ENCODE peak calls at places on chromosomes 13 and 19, in nine cellular contexts. I is tibial artery, E is sigmoid colon, W is dorsolateral prefrontal cortex, J is thyroid gland, B is endodermal cell, Z is foreskin fibroblast, L is lung, F is HFFc6. D is an unnamed sample.

GRCh38 chr13:93244918-93245280 is 18.3 kb downstream of the GPC6 start:
- DNase-seq in I (no peak), E (no peak), W (no peak), J (no peak), B (no peak), Z (peak), L (no peak), F (peak), D (no peak)

GRCh38 chr13:63117710-63118109 is 1702.1 kb upstream of the PCDH20 start:
- DNase-seq in I (no peak), E (peak), W (no peak), J (no peak), B (no peak), Z (no peak), L (no peak), F (no peak), D (no peak)

GRCh38 chr13:97005631-97006262 is 11.5 kb upstream of the OXGR1 start:
- DNase-seq in I (no peak), E (no peak), W (no peak), J (no peak), B (no peak), Z (peak), L (no peak), F (peak), D (no peak)

GRCh38 chr13:111319998-111320911 is at the start of gene TEX29:
- DNase-seq in I (peak), E (peak), W (no peak), J (no peak), B (no peak), Z (no peak), L (no peak), F (no peak), D (no peak)

GRCh38 chr13:40562975-40563349 is 103.5 kb downstream of the FOXO1 start:
- DNase-seq in I (no peak), E (no peak), W (no peak), J (no peak), B (no peak), Z (no peak), L (no peak), F (no peak), D (no peak)

GRCh38 chr19:10230904-10231623 is at the start of gene S1PR2:
- DNase-seq in I (peak), E (peak), W (no peak), J (peak), B (peak), Z (peak), L (peak), F (peak), D (no peak)

GRCh38 chr19:16034180-16034579 is 42.1 kb upstream of the TPM4 start:
- DNase-seq in I (no peak), E (peak), W (no peak), J (no peak), B (no peak), Z (no peak), L (no peak), F (no peak), D (no peak)

GRCh38 chr13:99970761-99971575 is 599 bp downstream of the ZIC5 start:
- DNase-seq in I (no peak), E (no peak), W (no peak), J (no peak), B (peak), Z (no peak), L (no peak), F (no peak), D (no peak)

GRCh38 chr19:17347361-17347760 is 10.0 kb downstream of the GTPBP3 start:
- DNase-seq in I (peak), E (no peak), W (no peak), J (no peak), B (no peak), Z (no peak), L (no peak), F (no peak), D (no peak)

GRCh38 chr13:95784161-95784880 is 107.4 kb downstream of the DNAJC3 start:
- DNase-seq in I (no peak), E (no peak), W (no peak), J (no peak), B (no peak), Z (peak), L (no peak), F (peak), D (no peak)

GRCh38 chr19:29927944-29928669 is 13.9 kb upstream of the URI1 start:
- DNase-seq in I (no peak), E (no peak), W (no peak), J (no peak), B (peak), Z (no peak), L (no peak), F (no peak), D (no peak)

GRCh38 chr13:75489502-75490263 is 7.7 kb upstream of the TBC1D4 start:
- DNase-seq in I (no peak), E (no peak), W (no peak), J (peak), B (no peak), Z (no peak), L (peak), F (peak), D (no peak)

GRCh38 chr19:55432355-55432959 is 10.6 kb downstream of the SHISA7 start:
- DNase-seq in I (no peak), E (no peak), W (no peak), J (no peak), B (peak), Z (no peak), L (no peak), F (peak), D (no peak)

GRCh38 chr13:87674143-87674772 is 3.1 kb downstream of the SLITRK5 start:
- DNase-seq in I (no peak), E (no peak), W (no peak), J (no peak), B (peak), Z (no peak), L (no peak), F (no peak), D (peak)

GRCh38 chr13:49779721-49780120 is 12.8 kb downstream of the KPNA3 start:
- DNase-seq in I (no peak), E (no peak), W (no peak), J (no peak), B (no peak), Z (no peak), L (no peak), F (no peak), D (no peak)

GRCh38 chr13:49774376-49775005 is 18.0 kb downstream of the KPNA3 start:
- DNase-seq in I (no peak), E (no peak), W (no peak), J (no peak), B (no peak), Z (no peak), L (no peak), F (no peak), D (no peak)

GRCh38 chr13:49772828-49773227 is 19.7 kb downstream of the KPNA3 start:
- DNase-seq in I (no peak), E (no peak), W (no peak), J (no peak), B (no peak), Z (no peak), L (no peak), F (no peak), D (no peak)

GRCh38 chr13:49777746-49778614 is 14.5 kb downstream of the KPNA3 start:
- DNase-seq in I (no peak), E (no peak), W (no peak), J (no peak), B (no peak), Z (no peak), L (no peak), F (no peak), D (no peak)

GRCh38 chr13:49776871-49777270 is 15.6 kb downstream of the KPNA3 start:
- DNase-seq in I (no peak), E (no peak), W (no peak), J (no peak), B (no peak), Z (peak), L (no peak), F (peak), D (no peak)
- TF ChIP-seq CTCF in I (no peak), E (no peak), W (no peak), J (no peak), B (no peak), Z (no peak), L (no peak), F (no peak), D (no peak)

GRCh38 chr13:46479286-46479685 is 73.7 kb upstream of the LRCH1 start:
- DNase-seq in I (no peak), E (no peak), W (no peak), J (no peak), B (no peak), Z (no peak), L (no peak), F (no peak), D (no peak)
- TF ChIP-seq CTCF in I (no peak), E (no peak), W (no peak), J (no peak), B (no peak), Z (no peak), L (no peak), F (no peak), D (no peak)

GRCh38 chr13:76993021-76993420 is 1.1 kb downstream of the CLN5 start:
- DNase-seq in I (no peak), E (no peak), W (no peak), J (no peak), B (no peak), Z (peak), L (no peak), F (peak), D (no peak)
- TF ChIP-seq CTCF in I (no peak), E (no peak), W (no peak), J (no peak), B (no peak), Z (no peak), L (no peak), F (no peak), D (no peak)

DNA sequence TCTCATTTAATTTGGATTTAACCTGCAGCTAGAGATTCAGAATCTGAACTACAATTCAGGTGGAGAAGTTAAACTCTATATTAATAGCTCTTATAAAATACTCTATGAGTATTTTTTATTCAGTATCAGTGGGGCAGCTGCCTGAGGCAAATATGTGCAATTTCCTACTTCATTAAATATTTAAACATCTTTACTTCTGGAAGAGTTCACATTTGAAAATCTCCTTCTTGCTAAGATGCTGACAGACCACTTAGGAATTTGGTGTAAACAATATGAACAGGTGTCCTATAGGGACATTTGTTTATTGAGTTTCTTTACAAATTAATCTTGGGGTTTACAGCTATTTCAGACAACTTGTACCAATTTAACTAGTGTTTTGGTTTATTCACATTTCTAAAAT is 20.4 kb downstream of the STARD13 start:
- DNase-seq in I (no peak), E (no peak), W (no peak), J (no peak), B (no peak), Z (no peak), L (no peak), F (no peak), D (no peak)
- TF ChIP-seq CTCF in I (no peak), E (no peak), W (no peak), J (no peak), B (no peak), Z (no peak), L (no peak), F (no peak), D (no peak)

GRCh38 chr19:1843646-1844394 is 4.5 kb downstream of the REXO1 start:
- DNase-seq in I (no peak), E (no peak), W (no peak), J (no peak), B (peak), Z (no peak), L (no peak), F (no peak), D (no peak)
- TF ChIP-seq CTCF in I (no peak), E (no peak), W (no peak), J (no peak), B (peak), Z (no peak), L (no peak), F (peak), D (no peak)

DNA sequence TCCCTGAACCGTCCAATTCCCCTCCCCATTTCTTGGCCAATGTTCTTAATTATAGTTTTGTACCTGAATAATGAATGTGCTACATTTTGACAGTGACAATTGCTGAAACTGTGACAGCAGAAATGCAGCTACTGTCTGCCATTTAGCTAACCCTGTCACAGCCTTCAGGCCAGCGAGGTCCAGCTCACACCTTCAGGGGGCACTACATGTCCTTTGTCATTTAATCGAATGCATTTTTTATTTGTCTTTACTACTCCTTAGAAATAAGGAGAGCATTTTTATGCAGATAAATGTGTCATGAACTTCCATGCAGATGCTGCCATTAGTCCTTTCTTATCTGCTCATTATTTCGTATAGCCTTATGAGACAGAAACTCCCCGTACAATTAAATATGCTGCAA is 159.9 kb downstream of the MZT1 start:
- DNase-seq in I (no peak), E (no peak), W (no peak), J (no peak), B (peak), Z (no peak), L (no peak), F (no peak), D (no peak)
- TF ChIP-seq CTCF in I (no peak), E (no peak), W (no peak), J (no peak), B (peak), Z (no peak), L (no peak), F (no peak), D (no peak)

DNA sequence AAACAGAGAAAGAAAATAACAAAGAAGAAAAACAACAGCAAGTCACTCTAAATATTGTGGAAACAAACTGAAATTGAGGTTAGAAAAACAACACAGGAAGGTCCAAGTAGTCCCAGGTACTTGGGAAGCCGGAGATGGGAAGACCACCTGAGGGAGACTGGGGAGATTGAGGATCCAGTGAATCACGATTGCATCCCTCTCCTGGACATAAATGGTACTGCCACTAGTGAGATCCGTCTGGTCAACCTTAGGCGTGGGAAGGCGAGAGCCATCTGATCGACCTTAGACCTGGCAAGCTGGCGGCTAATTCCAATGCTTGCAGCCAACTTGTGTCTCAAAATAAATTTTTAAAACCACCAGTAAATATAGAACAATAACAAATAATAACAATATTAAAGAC is 81.9 kb downstream of the ZNF726 start:
- DNase-seq in I (no peak), E (no peak), W (no peak), J (no peak), B (peak), Z (no peak), L (no peak), F (no peak), D (no peak)
- TF ChIP-seq CTCF in I (peak), E (no peak), W (no peak), J (no peak), B (peak), Z (peak), L (no peak), F (peak), D (peak)

DNA sequence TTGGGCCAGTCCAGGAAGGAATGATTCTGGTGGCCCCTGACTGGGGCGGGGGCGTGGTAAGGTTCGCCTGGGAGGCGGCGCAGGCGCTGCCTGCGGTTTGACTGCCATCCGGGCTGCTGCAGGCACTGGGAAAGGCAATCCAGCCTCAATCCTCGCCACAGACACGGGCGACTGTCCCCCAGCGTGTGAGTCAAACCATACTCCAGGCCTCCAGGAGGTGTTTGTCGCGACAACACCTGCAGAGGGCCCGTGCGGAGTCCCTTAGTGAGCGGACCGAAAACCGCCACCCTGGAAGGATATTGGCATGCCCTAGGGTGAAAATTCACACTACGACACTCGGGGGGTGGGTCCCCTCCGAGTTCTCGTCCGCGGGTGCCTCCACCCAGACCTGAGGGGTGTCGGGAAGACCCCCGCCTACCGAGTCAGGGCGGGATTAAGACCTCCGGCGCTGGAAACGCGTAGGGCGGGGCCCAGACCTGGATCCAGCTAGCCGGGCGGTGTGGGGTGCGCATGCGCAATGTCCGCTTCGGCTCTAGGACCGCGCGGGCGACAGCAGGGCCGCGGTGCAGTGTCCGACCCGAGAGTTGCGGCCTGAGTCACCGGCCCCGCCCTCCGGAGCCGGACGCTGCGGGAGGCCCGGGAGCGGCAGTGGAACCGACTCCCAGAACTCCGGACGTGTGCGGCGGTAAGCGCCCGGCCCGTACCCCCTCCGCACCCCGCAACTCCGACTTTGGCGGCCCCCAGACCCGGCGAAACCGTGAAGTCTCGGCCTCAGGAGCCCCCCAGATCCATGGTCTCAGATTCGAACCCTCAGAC is at the start of gene CAPNS1:
- DNase-seq in I (peak), E (peak), W (peak), J (peak), B (peak), Z (peak), L (peak), F (peak), D (peak)
- TF ChIP-seq CTCF in I (no peak), E (no peak), W (no peak), J (peak), B (peak), Z (no peak), L (no peak), F (no peak), D (no peak)

DNA sequence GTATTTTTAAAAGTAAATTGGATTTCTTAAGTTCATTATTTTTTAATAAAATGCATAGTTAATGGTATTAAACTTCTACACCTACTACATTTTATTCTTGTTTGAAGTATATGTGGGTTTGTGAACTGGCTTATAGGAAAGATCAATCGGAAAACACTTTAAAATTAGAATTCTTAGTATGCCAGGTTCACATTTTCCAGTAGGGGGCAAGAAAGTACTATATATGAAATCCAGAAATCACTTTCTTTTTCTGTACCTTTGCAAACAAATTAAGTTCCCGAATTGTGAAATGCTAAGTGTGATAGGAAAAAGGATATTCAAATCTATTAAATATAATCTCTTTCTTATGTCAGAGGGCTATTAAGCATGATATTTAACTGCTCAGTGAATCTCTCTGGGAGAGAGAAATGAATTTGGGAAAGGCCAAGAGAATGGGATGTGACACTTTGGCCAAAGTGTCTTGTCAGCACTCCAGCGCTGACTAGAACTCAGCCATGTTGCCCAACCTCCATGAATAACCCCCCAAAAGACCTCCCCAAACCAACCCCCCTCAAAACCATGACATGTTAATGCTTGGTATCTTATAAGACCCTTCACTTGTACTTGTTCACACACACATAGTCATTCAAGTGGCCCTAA is 122.6 kb upstream of the SLC10A2 start:
- DNase-seq in I (no peak), E (no peak), W (no peak), J (no peak), B (no peak), Z (no peak), L (no peak), F (no peak), D (no peak)
- TF ChIP-seq CTCF in I (no peak), E (no peak), W (peak), J (peak), B (peak), Z (peak), L (no peak), F (peak), D (no peak)

D was measured in esophagus muscularis mucosa.